ENCODE peak calls at places on chromosomes 11 and 22, in four cellular contexts. One of them, this sample, is unnamed.

GRCh38 chr11:120657306-120658070 is 145.9 kb downstream of the GRIK4 start:
- DNase-seq in GM12878: peak
- DNase-seq in K562: no peak
- DNase-seq in HL-60: no peak
- DNase-seq in this sample: no peak

GRCh38 chr11:96219981-96220623 is 122.9 kb downstream of the MAML2 start:
- DNase-seq in K562: no peak
- DNase-seq in GM12878: no peak
- DNase-seq in HL-60: peak
- DNase-seq in this sample: no peak

GRCh38 chr11:126105022-126105747 is 42.5 kb upstream of the CDON start:
- DNase-seq in GM12878: no peak
- DNase-seq in K562: no peak
- DNase-seq in HL-60: no peak
- DNase-seq in this sample: no peak

GRCh38 chr22:32558681-32559355 is 84.2 kb downstream of the FBXO7 start:
- DNase-seq in HL-60: no peak
- DNase-seq in K562: no peak
- DNase-seq in GM12878: no peak
- DNase-seq in this sample: no peak

GRCh38 chr11:355581-356458 is 13.5 kb upstream of the B4GALNT4 start:
- DNase-seq in HL-60: no peak
- DNase-seq in GM12878: peak
- DNase-seq in K562: peak
- DNase-seq in this sample: peak

GRCh38 chr11:65420506-65421203 is 1.9 kb upstream of the NEAT1 start:
- DNase-seq in GM12878: no peak
- DNase-seq in HL-60: no peak
- DNase-seq in K562: peak
- DNase-seq in this sample: no peak

GRCh38 chr22:23823331-23823791 is 15.4 kb downstream of the DERL3 start:
- DNase-seq in HL-60: no peak
- DNase-seq in K562: no peak
- DNase-seq in GM12878: no peak
- DNase-seq in this sample: no peak

GRCh38 chr11:102940714-102941588 is 14.6 kb downstream of the MMP13 start:
- DNase-seq in GM12878: peak
- DNase-seq in K562: peak
- DNase-seq in HL-60: peak
- DNase-seq in this sample: peak

GRCh38 chr11:122563761-122564160 is 91.8 kb upstream of the UBASH3B start:
- DNase-seq in HL-60: no peak
- DNase-seq in K562: no peak
- DNase-seq in GM12878: no peak
- DNase-seq in this sample: no peak

DNA sequence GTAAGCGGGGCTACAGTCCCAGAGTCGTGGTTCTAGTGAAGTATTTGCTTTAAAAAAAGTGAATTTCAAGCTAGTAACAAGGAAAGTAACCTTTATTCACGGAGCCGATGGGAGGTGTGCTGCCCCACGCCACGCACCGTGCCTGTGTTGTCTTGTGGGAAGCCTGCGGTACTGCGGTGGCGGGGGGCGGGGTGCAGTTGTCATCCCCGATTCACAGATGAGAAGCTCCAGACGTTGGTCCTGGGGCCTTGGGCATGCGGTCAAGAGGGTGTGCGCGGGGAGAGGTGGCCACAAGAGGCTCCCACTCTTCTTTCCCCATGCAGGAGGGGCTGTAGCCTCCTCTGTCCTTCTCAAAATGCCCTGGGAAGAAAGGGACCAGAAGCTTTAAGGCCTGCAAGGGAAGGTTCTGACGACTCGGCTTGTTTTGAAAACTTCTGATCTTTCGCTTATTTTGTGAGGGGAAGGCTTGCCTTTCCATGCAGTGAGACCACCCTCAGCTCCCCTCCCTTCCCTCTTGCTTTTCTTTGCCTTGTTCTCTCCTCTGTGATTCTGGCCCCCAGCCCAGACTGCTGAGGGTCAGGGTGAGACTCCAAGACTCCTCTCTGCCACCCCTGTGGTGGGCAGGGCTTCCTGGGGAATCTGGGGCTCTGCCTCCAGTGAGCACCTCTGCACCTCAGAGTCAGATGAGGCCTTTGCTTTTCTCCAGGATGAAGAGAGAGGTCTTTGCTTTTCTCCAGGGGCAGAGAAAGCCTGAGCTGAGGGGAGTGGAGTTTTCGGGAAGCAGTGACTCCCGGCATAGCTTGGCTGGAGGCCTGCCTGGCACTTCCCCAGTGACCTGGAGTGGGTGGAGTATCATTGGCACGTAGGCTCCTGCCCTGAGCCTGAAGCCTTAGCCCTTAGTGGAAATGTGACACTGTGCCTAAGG is 6.2 kb downstream of the GLB1L3 start:
- DNase-seq in HL-60: no peak
- DNase-seq in K562: no peak
- DNase-seq in GM12878: no peak
- DNase-seq in this sample: no peak
- TF ChIP-seq SPI1 in HL-60: no peak
- TF ChIP-seq SPI1 in K562: no peak
- TF ChIP-seq SPI1 in GM12878: no peak
- TF ChIP-seq SPI1 in this sample: no peak

DNA sequence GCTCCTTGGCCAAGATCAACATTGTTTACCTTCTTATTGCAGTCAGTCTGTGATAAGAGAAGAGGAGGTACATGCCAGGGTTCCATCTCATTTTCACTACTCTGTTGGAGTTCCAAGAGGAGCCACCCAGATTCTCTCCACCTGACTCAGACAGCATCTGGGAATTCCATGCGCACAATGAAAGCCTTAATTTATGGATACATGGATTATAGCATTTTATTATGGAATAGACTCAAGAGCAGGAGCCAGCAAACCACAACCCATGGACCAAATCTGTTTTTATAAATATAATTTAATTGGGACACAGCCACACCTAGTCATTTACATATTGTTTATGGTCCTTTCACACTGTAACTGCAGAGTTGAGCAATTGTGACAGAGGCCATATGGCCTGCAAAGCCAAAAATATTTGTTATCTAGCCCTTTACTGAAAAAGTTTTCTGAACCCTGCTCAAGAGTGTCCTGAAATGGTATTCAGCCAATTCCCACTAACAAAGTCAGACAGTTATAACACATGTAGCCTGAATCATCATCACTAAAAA is 104.7 kb upstream of the TEAD1 start:
- DNase-seq in HL-60: no peak
- DNase-seq in GM12878: no peak
- DNase-seq in K562: no peak
- DNase-seq in this sample: no peak
- TF ChIP-seq SPI1 in HL-60: no peak
- TF ChIP-seq SPI1 in GM12878: no peak
- TF ChIP-seq SPI1 in K562: no peak
- TF ChIP-seq SPI1 in this sample: no peak

GRCh38 chr22:41939981-41940852 is 6.7 kb downstream of the CENPM start:
- DNase-seq in GM12878: peak
- DNase-seq in HL-60: no peak
- DNase-seq in K562: no peak
- DNase-seq in this sample: no peak
- TF ChIP-seq SPI1 in GM12878: peak
- TF ChIP-seq SPI1 in HL-60: no peak
- TF ChIP-seq SPI1 in K562: no peak
- TF ChIP-seq SPI1 in this sample: peak

DNA sequence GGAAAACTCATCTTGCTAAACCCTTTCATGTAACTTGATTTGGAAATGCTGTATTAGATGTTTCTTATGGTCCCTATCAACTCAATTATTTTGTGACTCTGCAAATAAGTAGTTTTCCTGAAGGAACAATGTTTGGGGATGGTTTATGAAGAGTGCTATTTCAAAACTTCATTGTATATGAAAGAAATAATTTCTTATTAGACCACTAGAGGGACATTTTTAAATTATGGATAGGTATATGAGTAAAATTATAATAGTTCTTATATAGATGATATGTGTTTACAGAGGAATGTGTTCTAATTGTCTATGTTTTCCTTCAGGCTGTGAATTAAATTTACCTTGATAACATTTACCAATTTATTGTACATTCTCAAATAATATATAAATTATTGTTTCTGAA is 509.4 kb upstream of the RAG2 start:
- DNase-seq in GM12878: no peak
- DNase-seq in HL-60: no peak
- DNase-seq in K562: no peak
- DNase-seq in this sample: no peak
- TF ChIP-seq SPI1 in GM12878: no peak
- TF ChIP-seq SPI1 in HL-60: no peak
- TF ChIP-seq SPI1 in K562: no peak
- TF ChIP-seq SPI1 in this sample: no peak

GRCh38 chr11:4626207-4627105 is 10.8 kb upstream of the OR51D1 start:
- DNase-seq in HL-60: peak
- DNase-seq in GM12878: no peak
- DNase-seq in K562: peak
- DNase-seq in this sample: no peak
- TF ChIP-seq SPI1 in HL-60: no peak
- TF ChIP-seq SPI1 in GM12878: no peak
- TF ChIP-seq SPI1 in K562: no peak
- TF ChIP-seq SPI1 in this sample: no peak

GRCh38 chr11:1953489-1954284 is 6.6 kb downstream of the MRPL23 start:
- DNase-seq in HL-60: no peak
- DNase-seq in K562: no peak
- DNase-seq in GM12878: no peak
- DNase-seq in this sample: no peak

GRCh38 chr11:1948389-1948788 is 1.3 kb downstream of the MRPL23 start:
- DNase-seq in GM12878: no peak
- DNase-seq in K562: no peak
- DNase-seq in HL-60: no peak
- DNase-seq in this sample: no peak

GRCh38 chr11:1949302-1949701 is 2.2 kb downstream of the MRPL23 start:
- DNase-seq in HL-60: no peak
- DNase-seq in GM12878: no peak
- DNase-seq in K562: no peak
- DNase-seq in this sample: no peak

GRCh38 chr11:1949922-1950321 is 2.8 kb downstream of the MRPL23 start:
- DNase-seq in GM12878: no peak
- DNase-seq in K562: no peak
- DNase-seq in HL-60: no peak
- DNase-seq in this sample: no peak

GRCh38 chr11:1952806-1953482 is 5.8 kb downstream of the MRPL23 start:
- DNase-seq in HL-60: no peak
- DNase-seq in GM12878: no peak
- DNase-seq in K562: no peak
- DNase-seq in this sample: no peak
- TF ChIP-seq SPI1 in HL-60: no peak
- TF ChIP-seq SPI1 in GM12878: no peak
- TF ChIP-seq SPI1 in K562: no peak
- TF ChIP-seq SPI1 in this sample: no peak

DNA sequence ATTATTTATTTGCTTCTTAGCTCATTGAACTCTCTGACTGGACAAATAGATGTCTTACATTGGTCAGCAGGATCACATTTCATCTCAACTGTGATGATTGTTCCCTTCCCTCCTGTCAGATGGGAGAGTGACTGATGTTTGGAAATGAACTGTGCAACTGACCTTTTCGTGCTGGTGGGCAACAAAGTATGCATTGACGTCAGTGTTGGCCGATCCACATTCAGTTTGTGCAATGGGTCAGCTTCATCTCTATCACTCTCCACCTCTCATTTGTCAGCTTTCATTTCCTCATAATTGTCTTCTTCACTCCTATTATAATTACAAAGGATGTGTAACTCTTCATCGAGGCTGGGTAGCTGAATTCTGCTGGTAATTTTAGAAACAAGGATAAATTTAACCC is 71.3 kb downstream of the PPP2R1B start:
- DNase-seq in HL-60: no peak
- DNase-seq in K562: peak
- DNase-seq in GM12878: no peak
- DNase-seq in this sample: no peak
- TF ChIP-seq SPI1 in HL-60: no peak
- TF ChIP-seq SPI1 in K562: no peak
- TF ChIP-seq SPI1 in GM12878: peak
- TF ChIP-seq SPI1 in this sample: peak

GRCh38 chr22:48432721-48433518 is 1394.8 kb downstream of the BRD1 start:
- DNase-seq in HL-60: no peak
- DNase-seq in GM12878: no peak
- DNase-seq in K562: no peak
- DNase-seq in this sample: no peak
- TF ChIP-seq SPI1 in HL-60: no peak
- TF ChIP-seq SPI1 in GM12878: no peak
- TF ChIP-seq SPI1 in K562: no peak
- TF ChIP-seq SPI1 in this sample: no peak